ENCODE peak calls at places on chromosomes 13 and 19, in six cellular contexts. R, Z, U, B, V and G are unnamed samples.

GRCh38 chr19:42244452-42245220 is 2.2 kb upstream of the GSK3A start:
- DNase-seq in R (peak; percentile 94), Z (peak; percentile 84), U (peak; percentile 95), B (peak; percentile 94), V (peak; percentile 96), G (peak; percentile 96)

GRCh38 chr19:49921871-49922755 is 6.9 kb upstream of the ATF5 start:
- DNase-seq in R (no peak), Z (no peak), U (peak; percentile 58), B (no peak), V (no peak), G (no peak)

GRCh38 chr19:43534811-43535761 is 2.1 kb downstream of the ZNF575 start:
- DNase-seq in R (peak; percentile 28), Z (no peak), U (peak; percentile 59), B (peak; percentile 64), V (no peak), G (peak; percentile 47)

GRCh38 chr13:71087432-71087831 is 779.6 kb downstream of the DACH1 start:
- DNase-seq in R (no peak), Z (no peak), U (no peak), B (no peak), V (no peak), G (no peak)

GRCh38 chr19:1826557-1827521 is 14.8 kb upstream of the ATP8B3 start:
- DNase-seq in R (no peak), Z (no peak), U (no peak), B (no peak), V (no peak), G (no peak)

GRCh38 chr19:47188507-47189033 is 42.4 kb downstream of the BBC3 start:
- DNase-seq in R (no peak), Z (no peak), U (no peak), B (no peak), V (no peak), G (no peak)

GRCh38 chr19:3573162-3573857 is 566 bp downstream of the HMG20B start:
- DNase-seq in R (peak; percentile 44), Z (no peak), U (peak; percentile 42), B (no peak), V (no peak), G (peak; percentile 39)

GRCh38 chr19:48578891-48579290 is 26.9 kb downstream of the SULT2B1 start:
- DNase-seq in R (no peak), Z (no peak), U (no peak), B (no peak), V (no peak), G (no peak)

GRCh38 chr19:39645800-39646411 is 9.8 kb upstream of the LGALS16 start:
- DNase-seq in R (peak; percentile 30), Z (no peak), U (peak; percentile 15), B (no peak), V (peak; percentile 41), G (no peak)

GRCh38 chr13:33089311-33089710 is 73.1 kb downstream of the KL start:
- DNase-seq in R (no peak), Z (no peak), U (no peak), B (no peak), V (no peak), G (no peak)

GRCh38 chr13:60627071-60627686 is 230.2 kb downstream of the TDRD3 start:
- DNase-seq in R (peak; percentile 25), Z (no peak), U (peak; percentile 48), B (no peak), V (no peak), G (no peak)

GRCh38 chr19:14081797-14082674 is 3.5 kb downstream of the C19orf67 start:
- DNase-seq in R (peak; percentile 46), Z (peak; percentile 28), U (peak; percentile 44), B (peak; percentile 48), V (no peak), G (no peak)

GRCh38 chr13:30340367-30341184 is 33.2 kb upstream of the KATNAL1 start:
- DNase-seq in R (no peak), Z (no peak), U (peak; percentile 85), B (peak; percentile 45), V (no peak), G (peak; percentile 54)

GRCh38 chr19:13181747-13182388 is 31.7 kb downstream of the IER2 start:
- DNase-seq in R (peak; percentile 45), Z (no peak), U (peak; percentile 19), B (peak; percentile 79), V (no peak), G (peak; percentile 71)